ENCODE peak calls at places on chromosomes 7 and 10, in six cellular contexts. N is AG08396; C is activated CD4-positive, alpha-beta T cell treated with anti-CD3 and anti-CD28 coated beads for 24 hours; F is OCI-LY7; U is HL-60; G is thyroid gland. R is an unnamed sample.

GRCh38 chr7:44796034-44796503 is 412 bp upstream of the PPIA start:
- DNase-seq in N (peak; percentile 60), C (no peak), F (peak; percentile 83), U (no peak), G (peak; percentile 72), R (peak; percentile 46)

GRCh38 chr7:28280516-28280915 is 99.9 kb upstream of the JAZF1 start:
- DNase-seq in N (no peak), C (no peak), F (no peak), U (no peak), G (no peak), R (no peak)

GRCh38 chr7:101373812-101374612 is 11.3 kb downstream of the COL26A1 start:
- DNase-seq in N (no peak), C (no peak), F (no peak), U (no peak), G (peak; percentile 80), R (no peak)

GRCh38 chr7:1052031-1052818 is 7.9 kb downstream of the GPR146 start:
- DNase-seq in N (no peak), C (no peak), F (no peak), U (no peak), G (peak; percentile 82), R (no peak)

GRCh38 chr10:29757551-29758297 is 123.0 kb upstream of the SVIL start:
- DNase-seq in N (no peak), C (no peak), F (no peak), U (no peak), G (no peak), R (no peak)

GRCh38 chr10:7410306-7410799 is 481 bp downstream of the SFMBT2 start:
- DNase-seq in N (no peak), C (no peak), F (peak; percentile 43), U (no peak), G (peak; percentile 23), R (no peak)

GRCh38 chr10:99279626-99280111 is 44.0 kb upstream of the HPSE2 start:
- DNase-seq in N (no peak), C (no peak), F (no peak), U (no peak), G (no peak), R (peak; percentile 86)

GRCh38 chr10:77865585-77866324 is 60.8 kb downstream of the DLG5 start:
- DNase-seq in N (no peak), C (no peak), F (peak; percentile 44), U (no peak), G (peak; percentile 74), R (no peak)

GRCh38 chr7:91880016-91880412 is 488 bp downstream of the MTERF1 start:
- DNase-seq in N (no peak), C (no peak), F (no peak), U (no peak), G (no peak), R (no peak)

GRCh38 chr10:107496594-107496993 is 332.1 kb upstream of the SORCS1 start:
- DNase-seq in N (no peak), C (no peak), F (no peak), U (no peak), G (no peak), R (no peak)

GRCh38 chr10:97450828-97451227 is 4.9 kb downstream of the ZDHHC16 start:
- DNase-seq in N (no peak), C (no peak), F (no peak), U (no peak), G (no peak), R (no peak)

R was measured in NCI-H1048.